ENCODE peak calls at places on chromosomes 6 and 20, in four cellular contexts. J, Q, K and T are unnamed samples.

GRCh38 chr6:87731818-87732661 is 30.0 kb upstream of the AKIRIN2 start:
- DNase-seq in J (peak), Q (peak), K (peak), T (peak)

GRCh38 chr6:37630281-37630799 is 67.3 kb downstream of the MDGA1 start:
- DNase-seq in J (peak), Q (peak), K (peak), T (peak)

GRCh38 chr20:25273046-25273445 is 25.2 kb downstream of the PYGB start:
- DNase-seq in J (no peak), Q (no peak), K (no peak), T (no peak)

GRCh38 chr6:130577178-130577919 is 211.5 kb downstream of the TMEM200A start:
- DNase-seq in J (no peak), Q (no peak), K (no peak), T (no peak)

GRCh38 chr6:138622967-138623366 is 123.7 kb upstream of the NHSL1 start:
- DNase-seq in J (no peak), Q (no peak), K (peak), T (no peak)

GRCh38 chr20:17617212-17617867 is 47.5 kb downstream of the DSTN start:
- DNase-seq in J (no peak), Q (peak), K (no peak), T (peak)

GRCh38 chr20:3874194-3874824 is 14.9 kb upstream of the PANK2 start:
- DNase-seq in J (no peak), Q (peak), K (peak), T (no peak)

GRCh38 chr20:64155258-64156135 is 8.8 kb upstream of the MYT1 start:
- DNase-seq in J (no peak), Q (no peak), K (no peak), T (no peak)

GRCh38 chr6:42979523-42980177 is 669 bp upstream of the PEX6 start:
- DNase-seq in J (peak), Q (no peak), K (peak), T (no peak)

GRCh38 chr6:41344865-41345264 is 9.5 kb downstream of the NCR2 start:
- DNase-seq in J (no peak), Q (no peak), K (no peak), T (no peak)

GRCh38 chr6:150470131-150470530 is 101.3 kb downstream of the IYD start:
- DNase-seq in J (no peak), Q (no peak), K (peak), T (no peak)

GRCh38 chr6:119037941-119038623 is 40.4 kb downstream of the FAM184A start:
- DNase-seq in J (no peak), Q (no peak), K (no peak), T (no peak)

GRCh38 chr20:19993937-19994667 is 23.1 kb upstream of the NAA20 start:
- DNase-seq in J (peak), Q (no peak), K (peak), T (peak)

GRCh38 chr20:11193241-11193640 is 519.4 kb upstream of the JAG1 start:
- DNase-seq in J (peak), Q (no peak), K (peak), T (no peak)

GRCh38 chr6:24205020-24205492 is 79.0 kb downstream of the NRSN1 start:
- DNase-seq in J (peak), Q (peak), K (peak), T (peak)

GRCh38 chr6:31568537-31568961 is 3.5 kb upstream of the LTA start:
- DNase-seq in J (no peak), Q (no peak), K (no peak), T (no peak)

GRCh38 chr6:69945192-69945591 is 78.8 kb downstream of the COL19A1 start:
- DNase-seq in J (no peak), Q (no peak), K (no peak), T (no peak)

GRCh38 chr6:168035098-168035660 is 37.7 kb downstream of the KIF25 start:
- DNase-seq in J (peak), Q (peak), K (peak), T (peak)

GRCh38 chr20:50425076-50425475 is 85.1 kb upstream of the PTPN1 start:
- DNase-seq in J (no peak), Q (no peak), K (no peak), T (no peak)

GRCh38 chr20:42024653-42025052 is 406.5 kb upstream of the CHD6 start:
- DNase-seq in J (no peak), Q (no peak), K (no peak), T (peak)

GRCh38 chr6:83125425-83125824 is 58.0 kb downstream of the DOP1A start:
- DNase-seq in J (no peak), Q (no peak), K (no peak), T (no peak)

GRCh38 chr20:48159156-48159971 is 374.1 kb upstream of the SULF2 start:
- DNase-seq in J (no peak), Q (no peak), K (no peak), T (no peak)

GRCh38 chr6:150662814-150663213 is 63.1 kb downstream of the PLEKHG1 start:
- DNase-seq in J (no peak), Q (no peak), K (no peak), T (no peak)

GRCh38 chr6:43944908-43945777 is 175.1 kb downstream of the VEGFA start:
- DNase-seq in J (no peak), Q (no peak), K (peak), T (no peak)

GRCh38 chr20:36098364-36098763 is 56.2 kb upstream of the EPB41L1 start:
- DNase-seq in J (peak), Q (no peak), K (peak), T (peak)

GRCh38 chr20:51738877-51739447 is 29.2 kb downstream of the ATP9A start:
- DNase-seq in J (no peak), Q (no peak), K (peak), T (no peak)

GRCh38 chr6:6747371-6747770 is 158.9 kb downstream of the LY86 start:
- DNase-seq in J (no peak), Q (no peak), K (no peak), T (no peak)

GRCh38 chr20:53579581-53580375 is 13.9 kb downstream of the ZNF217 start:
- DNase-seq in J (peak), Q (no peak), K (peak), T (peak)

GRCh38 chr20:31815408-31816188 is 3.6 kb upstream of the MYLK2 start:
- DNase-seq in J (no peak), Q (no peak), K (no peak), T (peak)

GRCh38 chr20:63698739-63699465 is 2.5 kb downstream of the TNFRSF6B start:
- DNase-seq in J (peak), Q (peak), K (peak), T (peak)

GRCh38 chr6:144350176-144350575 is 65.0 kb downstream of the UTRN start:
- DNase-seq in J (no peak), Q (no peak), K (no peak), T (no peak)

GRCh38 chr20:20327756-20328155 is 40.1 kb upstream of the INSM1 start:
- DNase-seq in J (peak), Q (no peak), K (no peak), T (peak)

GRCh38 chr20:40291483-40291882 is 397.6 kb downstream of the MAFB start:
- DNase-seq in J (no peak), Q (no peak), K (no peak), T (no peak)

GRCh38 chr20:24109008-24109407 is 120.4 kb upstream of the GGTLC1 start:
- DNase-seq in J (no peak), Q (no peak), K (no peak), T (no peak)

GRCh38 chr20:11120451-11120850 is 446.7 kb upstream of the JAG1 start:
- DNase-seq in J (no peak), Q (peak), K (peak), T (no peak)

GRCh38 chr6:43705996-43706395 is 18.4 kb upstream of the MRPS18A start:
- DNase-seq in J (peak), Q (no peak), K (peak), T (peak)

GRCh38 chr6:98832282-98833100 is 1.9 kb upstream of the POU3F2 start:
- DNase-seq in J (peak), Q (no peak), K (peak), T (peak)

GRCh38 chr6:26445934-26446667 is 5.8 kb downstream of the BTN3A3 start:
- DNase-seq in J (no peak), Q (no peak), K (no peak), T (no peak)

GRCh38 chr6:28212510-28213212 is 12.4 kb upstream of the ZSCAN9 start:
- DNase-seq in J (peak), Q (peak), K (peak), T (peak)
- TF ChIP-seq CTCF in J (peak), Q (no peak), K (no peak), T (no peak)

DNA sequence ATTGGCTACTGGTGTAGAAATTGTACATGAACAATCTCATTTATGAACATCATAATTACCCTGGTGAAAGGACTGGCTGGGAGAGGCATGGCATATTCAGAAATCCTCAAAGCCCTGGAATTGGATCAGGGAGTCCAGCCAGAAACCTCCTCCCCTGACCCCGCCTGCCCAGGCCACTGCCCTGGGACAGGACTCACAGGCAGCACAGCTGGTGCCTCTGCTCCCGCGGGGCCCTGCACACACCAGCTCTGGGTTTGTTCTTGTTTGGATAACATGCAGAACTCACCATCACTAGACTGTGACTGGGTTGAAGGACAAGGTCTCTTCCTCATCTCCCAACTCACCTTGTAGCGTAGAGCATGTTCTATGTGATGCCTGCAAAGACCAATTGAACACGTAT is 56.2 kb downstream of the AGPAT4 start:
- DNase-seq in J (no peak), Q (no peak), K (no peak), T (no peak)
- H3K4me3 ChIP-seq in J (no peak), Q (no peak), K (no peak), T (no peak)

GRCh38 chr6:56021943-56022342 is 146.6 kb upstream of the BMP5 start:
- DNase-seq in J (no peak), Q (peak), K (peak), T (no peak)
- TF ChIP-seq CTCF in J (peak), Q (peak), K (no peak), T (peak)

GRCh38 chr6:104526383-104526782 is 333.3 kb downstream of the HACE1 start:
- DNase-seq in J (no peak), Q (no peak), K (no peak), T (peak)

GRCh38 chr6:104522533-104522932 is 337.2 kb downstream of the HACE1 start:
- DNase-seq in J (no peak), Q (no peak), K (no peak), T (no peak)

GRCh38 chr6:104527311-104527710 is 332.4 kb downstream of the HACE1 start:
- DNase-seq in J (no peak), Q (no peak), K (no peak), T (no peak)

GRCh38 chr6:104527761-104528415 is 331.8 kb downstream of the HACE1 start:
- DNase-seq in J (no peak), Q (peak), K (peak), T (peak)

DNA sequence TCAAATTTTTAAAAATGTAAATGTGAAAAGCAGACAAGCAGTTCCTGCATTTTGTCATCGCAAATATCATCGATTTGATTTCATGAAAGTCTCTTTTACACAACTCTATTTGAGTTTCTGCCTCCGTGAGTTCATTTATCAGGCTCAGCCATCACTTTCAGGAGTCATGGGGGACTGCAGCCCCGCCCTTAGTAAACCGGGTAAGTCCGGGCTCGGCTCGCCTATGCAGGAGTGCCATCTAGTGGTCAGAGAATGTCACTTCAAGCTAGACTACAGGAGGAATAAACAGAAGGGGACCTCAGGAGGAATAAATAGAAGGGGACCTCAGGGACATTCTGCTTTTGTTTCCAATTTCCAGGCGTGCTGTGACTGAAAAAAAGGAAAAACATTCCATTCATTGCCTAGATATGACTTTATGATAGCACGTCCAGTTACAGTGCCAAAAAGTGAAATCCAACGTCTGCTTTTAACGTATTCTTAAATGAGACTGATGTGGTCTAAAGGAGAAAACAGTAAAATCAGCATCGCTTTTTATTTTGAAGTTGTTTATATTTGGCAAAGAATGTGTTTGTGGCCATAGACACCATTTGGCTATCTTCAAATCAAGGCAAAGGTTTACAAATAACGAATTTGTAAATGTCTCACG is 333.9 kb downstream of the HACE1 start:
- DNase-seq in J (peak), Q (peak), K (peak), T (peak)
- H3K4me3 ChIP-seq in J (peak), Q (no peak), K (peak), T (peak)

GRCh38 chr20:58378704-58379103 is 10.3 kb upstream of the VAPB start:
- DNase-seq in J (no peak), Q (no peak), K (no peak), T (no peak)
- TF ChIP-seq CTCF in J (peak), Q (peak), K (peak), T (peak)